ENCODE peak calls at places on chromosomes 7 and 10, in six cellular contexts. One of them, this sample, is unnamed.
A peak's percentile ranks its signal among the peaks of the same experiment; 100 is the strongest.

GRCh38 chr10:48519731-48520506 is 85.0 kb downstream of the ARHGAP22 start:
- DNase-seq in T-helper 22 cell: no peak
- DNase-seq in Panc1: no peak
- DNase-seq in NCI-H774: no peak
- DNase-seq in psoas muscle: no peak
- DNase-seq in hippocampal formation: no peak
- DNase-seq in this sample: no peak

GRCh38 chr10:103327906-103328305 is 23.0 kb downstream of the PCGF6 start:
- DNase-seq in psoas muscle: no peak
- DNase-seq in NCI-H774: no peak
- DNase-seq in hippocampal formation: no peak
- DNase-seq in Panc1: no peak
- DNase-seq in T-helper 22 cell: no peak
- DNase-seq in this sample: no peak

GRCh38 chr10:113360870-113361269 is 192.0 kb upstream of the HABP2 start:
- DNase-seq in hippocampal formation: no peak
- DNase-seq in T-helper 22 cell: no peak
- DNase-seq in Panc1: no peak
- DNase-seq in NCI-H774: no peak
- DNase-seq in psoas muscle: no peak
- DNase-seq in this sample: no peak

GRCh38 chr7:102728-103127 is 89.6 kb upstream of the FAM20C start:
- DNase-seq in NCI-H774: no peak
- DNase-seq in T-helper 22 cell: no peak
- DNase-seq in hippocampal formation: no peak
- DNase-seq in psoas muscle: no peak
- DNase-seq in Panc1: no peak
- DNase-seq in this sample: no peak

GRCh38 chr7:118304100-118304499 is 79.6 kb downstream of the ANKRD7 start:
- DNase-seq in NCI-H774: no peak
- DNase-seq in Panc1: no peak
- DNase-seq in hippocampal formation: no peak
- DNase-seq in T-helper 22 cell: no peak
- DNase-seq in psoas muscle: no peak
- DNase-seq in this sample: no peak

GRCh38 chr7:141366098-141366621 is 185.1 kb upstream of the AGK start:
- DNase-seq in Panc1: no peak
- DNase-seq in NCI-H774: no peak
- DNase-seq in hippocampal formation: no peak
- DNase-seq in psoas muscle: no peak
- DNase-seq in T-helper 22 cell: no peak
- DNase-seq in this sample: no peak

GRCh38 chr10:87844837-87845623 is 18.3 kb downstream of the KLLN start:
- DNase-seq in Panc1: peak; percentile 72
- DNase-seq in hippocampal formation: no peak
- DNase-seq in T-helper 22 cell: no peak
- DNase-seq in NCI-H774: no peak
- DNase-seq in psoas muscle: no peak
- DNase-seq in this sample: no peak

GRCh38 chr7:66873476-66873875 is 47.5 kb upstream of the TMEM248 start:
- DNase-seq in Panc1: no peak
- DNase-seq in hippocampal formation: no peak
- DNase-seq in psoas muscle: no peak
- DNase-seq in T-helper 22 cell: no peak
- DNase-seq in NCI-H774: no peak
- DNase-seq in this sample: no peak

GRCh38 chr7:122433765-122434164 is 129.2 kb upstream of the FEZF1 start:
- DNase-seq in Panc1: no peak
- DNase-seq in NCI-H774: no peak
- DNase-seq in hippocampal formation: no peak
- DNase-seq in psoas muscle: no peak
- DNase-seq in T-helper 22 cell: no peak
- DNase-seq in this sample: no peak

GRCh38 chr10:28719789-28720436 is 42.6 kb downstream of the BAMBI start:
- DNase-seq in NCI-H774: no peak
- DNase-seq in psoas muscle: no peak
- DNase-seq in hippocampal formation: no peak
- DNase-seq in T-helper 22 cell: no peak
- DNase-seq in Panc1: no peak
- DNase-seq in this sample: peak; percentile 44

GRCh38 chr7:49001610-49002033 is 77.3 kb downstream of the CDC14C start:
- DNase-seq in hippocampal formation: no peak
- DNase-seq in Panc1: peak; percentile 32
- DNase-seq in T-helper 22 cell: no peak
- DNase-seq in NCI-H774: peak; percentile 16
- DNase-seq in psoas muscle: no peak
- DNase-seq in this sample: no peak

GRCh38 chr10:124953421-124953820 is 11.5 kb downstream of the ZRANB1 start:
- DNase-seq in Panc1: no peak
- DNase-seq in NCI-H774: no peak
- DNase-seq in T-helper 22 cell: no peak
- DNase-seq in psoas muscle: no peak
- DNase-seq in hippocampal formation: no peak
- DNase-seq in this sample: no peak

GRCh38 chr7:7970113-7970619 is 1.6 kb downstream of the GLCCI1 start:
- DNase-seq in hippocampal formation: peak; percentile 70
- DNase-seq in T-helper 22 cell: no peak
- DNase-seq in Panc1: no peak
- DNase-seq in psoas muscle: no peak
- DNase-seq in NCI-H774: no peak
- DNase-seq in this sample: no peak